ENCODE peak calls at places on chromosomes 4 and X, in eight cellular contexts. A, B, H, P, K, T, C and L are unnamed samples.

GRCh38 chr4:824461-825062 is 1.4 kb downstream of the CPLX1 start:
- DNase-seq in A (no peak), B (peak), H (no peak), P (no peak), K (no peak), T (no peak), C (no peak), L (no peak)

GRCh38 chr4:30722092-30722915 is 2.1 kb downstream of the PCDH7 start:
- DNase-seq in A (no peak), B (no peak), H (no peak), P (no peak), K (no peak), T (peak), C (no peak), L (no peak)

GRCh38 chr4:45971108-45971507 is 152.7 kb downstream of the GABRG1 start:
- DNase-seq in A (no peak), B (no peak), H (peak), P (no peak), K (no peak), T (no peak), C (no peak), L (no peak)

GRCh38 chr4:37793562-37793961 is 32.9 kb upstream of the PGM2 start:
- DNase-seq in A (peak), B (no peak), H (peak), P (no peak), K (no peak), T (no peak), C (no peak), L (no peak)

GRCh38 chr4:7788687-7789425 is 150.8 kb downstream of the AFAP1 start:
- DNase-seq in A (no peak), B (peak), H (no peak), P (no peak), K (no peak), T (peak), C (no peak), L (no peak)

GRCh38 chr4:147482281-147482680 is 1.4 kb downstream of the EDNRA start:
- DNase-seq in A (no peak), B (no peak), H (no peak), P (no peak), K (no peak), T (no peak), C (no peak), L (no peak)

GRCh38 chrX:27767387-27767786 is 40.4 kb upstream of the MAGEB10 start:
- DNase-seq in A (no peak), B (no peak), H (no peak), P (no peak), K (no peak), T (no peak), C (no peak), L (no peak)

GRCh38 chr4:186144596-186145569 is 40.4 kb downstream of the FAM149A start:
- DNase-seq in A (peak), B (peak), H (peak), P (peak), K (no peak), T (no peak), C (no peak), L (peak)

GRCh38 chr4:184684491-184685189 is 35.1 kb downstream of the PRIMPOL start:
- DNase-seq in A (no peak), B (no peak), H (no peak), P (no peak), K (no peak), T (no peak), C (no peak), L (no peak)

GRCh38 chr4:42397635-42398447 is 553 bp downstream of the SHISA3 start:
- DNase-seq in A (peak), B (no peak), H (peak), P (peak), K (no peak), T (no peak), C (no peak), L (no peak)

GRCh38 chr4:39719804-39720580 is 22.1 kb downstream of the UBE2K start:
- DNase-seq in A (no peak), B (no peak), H (no peak), P (no peak), K (no peak), T (no peak), C (no peak), L (no peak)

GRCh38 chr4:113646456-113646809 is 115.1 kb downstream of the CAMK2D start:
- DNase-seq in A (no peak), B (no peak), H (no peak), P (no peak), K (no peak), T (no peak), C (no peak), L (no peak)

GRCh38 chr4:146545102-146545501 is 23.4 kb upstream of the SLC10A7 start:
- DNase-seq in A (peak), B (no peak), H (peak), P (no peak), K (no peak), T (no peak), C (no peak), L (no peak)

GRCh38 chr4:40187386-40187913 is 9.4 kb upstream of the RHOH start:
- DNase-seq in A (no peak), B (no peak), H (no peak), P (no peak), K (no peak), T (no peak), C (no peak), L (no peak)

GRCh38 chr4:83316459-83317170 is 18.0 kb downstream of the HPSE start:
- DNase-seq in A (no peak), B (no peak), H (no peak), P (no peak), K (no peak), T (no peak), C (no peak), L (no peak)

GRCh38 chrX:68429216-68429615 is 4.1 kb downstream of the OPHN1 start:
- DNase-seq in A (no peak), B (no peak), H (peak), P (no peak), K (no peak), T (no peak), C (no peak), L (no peak)

GRCh38 chr4:83581411-83582288 is 45.7 kb downstream of the GPAT3 start:
- DNase-seq in A (no peak), B (no peak), H (no peak), P (no peak), K (no peak), T (no peak), C (no peak), L (no peak)

GRCh38 chr4:114588305-114588704 is 10.3 kb upstream of the UGT8 start:
- DNase-seq in A (no peak), B (no peak), H (no peak), P (no peak), K (no peak), T (no peak), C (no peak), L (no peak)

GRCh38 chr4:107855723-107856122 is 31.0 kb downstream of the SGMS2 start:
- DNase-seq in A (no peak), B (no peak), H (no peak), P (no peak), K (no peak), T (no peak), C (no peak), L (no peak)

GRCh38 chr4:156971623-156972369 is at the start of gene PDGFC:
- DNase-seq in A (peak), B (peak), H (peak), P (peak), K (no peak), T (peak), C (no peak), L (no peak)

GRCh38 chr4:133866328-133866699 is 335.3 kb downstream of the PABPC4L start:
- DNase-seq in A (no peak), B (no peak), H (peak), P (no peak), K (no peak), T (no peak), C (no peak), L (no peak)

GRCh38 chr4:52051213-52051614 is at the start of gene SPATA18:
- DNase-seq in A (peak), B (peak), H (peak), P (peak), K (no peak), T (no peak), C (no peak), L (no peak)

GRCh38 chrX:43940811-43941210 is 32.4 kb downstream of the NDP start:
- DNase-seq in A (peak), B (no peak), H (no peak), P (no peak), K (no peak), T (no peak), C (no peak), L (no peak)